ENCODE peak calls at places on chromosomes 11 and 22, in five cellular contexts. T is dorsolateral prefrontal cortex; S is naive thymus-derived CD8-positive, alpha-beta T cell; E is EH; A is mucosa of gallbladder. X is an unnamed sample.

GRCh38 chr11:11843233-11843632 is 1.5 kb downstream of the USP47 start:
- DNase-seq in T (no peak), S (no peak), E (peak), A (no peak), X (peak)

GRCh38 chr11:130629039-130629438 is 180.6 kb downstream of the ADAMTS15 start:
- DNase-seq in T (no peak), S (no peak), E (peak), A (no peak), X (no peak)

GRCh38 chr22:17980013-17980510 is 44.3 kb downstream of the MICAL3 start:
- DNase-seq in T (no peak), S (no peak), E (no peak), A (no peak), X (no peak)

GRCh38 chr11:1310315-1310687 is 869 bp upstream of the TOLLIP start:
- DNase-seq in T (no peak), S (no peak), E (no peak), A (no peak), X (no peak)

GRCh38 chr11:86811637-86812321 is 11.4 kb downstream of the PRSS23 start:
- DNase-seq in T (no peak), S (no peak), E (peak), A (peak), X (no peak)

GRCh38 chr11:22347857-22348496 is 9.8 kb downstream of the SLC17A6 start:
- DNase-seq in T (no peak), S (no peak), E (no peak), A (no peak), X (no peak)

GRCh38 chr11:61897387-61898246 is 6.3 kb upstream of the FADS3 start:
- DNase-seq in T (peak), S (peak), E (peak), A (peak), X (peak)

GRCh38 chr22:37415210-37415609 is 12.1 kb downstream of the ELFN2 start:
- DNase-seq in T (no peak), S (no peak), E (no peak), A (no peak), X (no peak)

GRCh38 chr22:46056169-46057041 is 79.4 kb upstream of the WNT7B start:
- DNase-seq in T (peak), S (no peak), E (peak), A (no peak), X (peak)

GRCh38 chr11:61913699-61914395 is 3.5 kb downstream of the RAB3IL1 start:
- DNase-seq in T (no peak), S (no peak), E (no peak), A (no peak), X (no peak)

GRCh38 chr11:12413141-12414055 is 36.0 kb downstream of the PARVA start:
- DNase-seq in T (no peak), S (no peak), E (peak), A (no peak), X (no peak)